ENCODE peak calls at places on chromosomes 11 and 22, in five cellular contexts. S is lung, D is HepG2, C is fibroblast of lung, W is heart right ventricle. Y is an unnamed sample. For H3K27me3, the result is how much of the 10 kb centered on the place peaks cover.

GRCh38 chr11:75777461-75778110 is 9.0 kb downstream of the DGAT2 start:
- DNase-seq in S (no peak), D (no peak), C (no peak), W (no peak), Y (no peak)

GRCh38 chr11:63459586-63459985 is 31.4 kb downstream of the PLAAT5 start:
- DNase-seq in S (no peak), D (no peak), C (no peak), W (no peak), Y (no peak)

GRCh38 chr22:49968313-49968830 is 7.8 kb downstream of the PIM3 start:
- DNase-seq in S (no peak), D (no peak), C (no peak), W (no peak), Y (peak)

GRCh38 chr11:121613724-121614123 is 161.0 kb upstream of the SORL1-AS1 start:
- DNase-seq in S (no peak), D (no peak), C (peak), W (no peak), Y (no peak)

GRCh38 chr11:109138200-109138599 is 283.8 kb upstream of the C11orf87 start:
- DNase-seq in S (no peak), D (no peak), C (peak), W (no peak), Y (no peak)

GRCh38 chr22:46070722-46071450 is 79.4 kb upstream of the PPARA start:
- DNase-seq in S (peak), D (no peak), C (peak), W (no peak), Y (peak)

GRCh38 chr11:2569321-2569721 is 124.5 kb downstream of the KCNQ1 start:
- DNase-seq in S (no peak), D (no peak), C (no peak), W (no peak), Y (peak)

GRCh38 chr22:17260950-17261349 is 41.7 kb upstream of the ADA2 start:
- DNase-seq in S (no peak), D (no peak), C (no peak), W (no peak), Y (no peak)

GRCh38 chr11:113296447-113297205 is 17.8 kb upstream of the TTC12 start:
- DNase-seq in S (no peak), D (no peak), C (no peak), W (no peak), Y (peak)

GRCh38 chr11:113554531-113554930 is 79.3 kb upstream of the DRD2 start:
- DNase-seq in S (no peak), D (no peak), C (no peak), W (no peak), Y (no peak)

GRCh38 chr11:64746486-64746885 is 2.5 kb upstream of the RASGRP2 start:
- DNase-seq in S (no peak), D (no peak), C (no peak), W (no peak), Y (peak)

GRCh38 chr11:113764522-113764921 is 9.0 kb downstream of the ZW10 start:
- DNase-seq in S (no peak), D (no peak), C (no peak), W (no peak), Y (no peak)

GRCh38 chr11:72072348-72072747 is 8.0 kb downstream of the NUMA1 start:
- DNase-seq in S (no peak), D (peak), C (peak), W (no peak), Y (no peak)

GRCh38 chr22:24695958-24696511 is 78.5 kb downstream of the PIWIL3 start:
- DNase-seq in S (peak), D (no peak), C (peak), W (peak), Y (no peak)

GRCh38 chr11:79963886-79964660 is 523.2 kb upstream of the TENM4 start:
- DNase-seq in S (no peak), D (no peak), C (no peak), W (no peak), Y (no peak)

GRCh38 chr11:2095542-2095941 is 43.6 kb downstream of the IGF2 start:
- DNase-seq in S (no peak), D (no peak), C (no peak), W (no peak), Y (no peak)

GRCh38 chr11:69027704-69028372 is 14.8 kb upstream of the MRGPRF start:
- DNase-seq in S (peak), D (peak), C (peak), W (no peak), Y (no peak)

GRCh38 chr11:112612283-112612849 is 348.9 kb upstream of the NCAM1 start:
- DNase-seq in S (no peak), D (no peak), C (no peak), W (no peak), Y (no peak)

GRCh38 chr22:40960137-40960536 is 9.0 kb downstream of the RBX1 start:
- DNase-seq in S (peak), D (no peak), C (no peak), W (no peak), Y (no peak)

GRCh38 chr22:42324991-42325710 is 54.7 kb upstream of the TCF20 start:
- DNase-seq in S (no peak), D (no peak), C (no peak), W (no peak), Y (no peak)

GRCh38 chr22:28883917-28884753 is 763 bp downstream of the ZNRF3 start:
- DNase-seq in S (no peak), D (no peak), C (peak), W (peak), Y (peak)

GRCh38 chr22:45574069-45574703 is 71.5 kb downstream of the FBLN1 start:
- DNase-seq in S (no peak), D (no peak), C (no peak), W (no peak), Y (peak)

DNA sequence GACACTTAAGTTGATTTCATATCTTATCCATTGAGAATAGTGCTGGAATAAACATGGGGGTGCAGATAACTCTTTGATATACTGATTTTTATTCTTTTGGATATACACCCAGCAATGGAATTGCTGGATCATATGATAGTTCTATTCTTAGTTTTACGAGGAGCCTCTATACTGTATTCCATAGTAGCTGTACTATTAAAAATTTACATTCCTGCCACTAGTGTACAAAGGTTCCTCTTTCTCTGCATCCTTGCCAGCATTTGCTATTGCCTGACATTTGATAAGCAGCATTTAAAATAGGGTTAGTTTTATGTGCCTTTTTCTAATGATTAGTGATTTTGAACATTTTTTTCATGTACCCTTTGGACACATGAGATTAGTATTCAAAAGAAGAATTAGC is 554.2 kb downstream of the JRKL start:
- DNase-seq in S (no peak), D (no peak), C (no peak), W (no peak), Y (no peak)
- H3K27me3 ChIP-seq in S (under half), D (under half), C (under half), W (under half), Y (under half)

GRCh38 chr22:19757140-19757984 is 3.2 kb upstream of the TBX1 start:
- DNase-seq in S (no peak), D (no peak), C (no peak), W (no peak), Y (no peak)

GRCh38 chr22:19755722-19756287 is 4.8 kb upstream of the TBX1 start:
- DNase-seq in S (no peak), D (no peak), C (no peak), W (no peak), Y (no peak)

GRCh38 chr22:19757985-19758895 is 2.3 kb upstream of the TBX1 start:
- DNase-seq in S (no peak), D (no peak), C (no peak), W (no peak), Y (no peak)

GRCh38 chr22:19755145-19755710 is 5.3 kb upstream of the TBX1 start:
- DNase-seq in S (no peak), D (no peak), C (no peak), W (no peak), Y (no peak)

GRCh38 chr22:19756288-19757128 is 4.1 kb upstream of the TBX1 start:
- DNase-seq in S (peak), D (peak), C (no peak), W (no peak), Y (no peak)
- H3K4me3 ChIP-seq in S (no peak), D (peak), C (no peak), W (peak), Y (peak)

GRCh38 chr11:70185348-70186055 is 17.6 kb upstream of the FADD start:
- DNase-seq in S (no peak), D (no peak), C (no peak), W (no peak), Y (no peak)

GRCh38 chr11:70186420-70186819 is 16.7 kb upstream of the FADD start:
- DNase-seq in S (no peak), D (no peak), C (no peak), W (no peak), Y (no peak)

GRCh38 chr11:70184396-70184795 is 18.7 kb upstream of the FADD start:
- DNase-seq in S (no peak), D (no peak), C (no peak), W (no peak), Y (no peak)

GRCh38 chr11:70187771-70188170 is 15.3 kb upstream of the FADD start:
- DNase-seq in S (no peak), D (no peak), C (no peak), W (no peak), Y (no peak)

DNA sequence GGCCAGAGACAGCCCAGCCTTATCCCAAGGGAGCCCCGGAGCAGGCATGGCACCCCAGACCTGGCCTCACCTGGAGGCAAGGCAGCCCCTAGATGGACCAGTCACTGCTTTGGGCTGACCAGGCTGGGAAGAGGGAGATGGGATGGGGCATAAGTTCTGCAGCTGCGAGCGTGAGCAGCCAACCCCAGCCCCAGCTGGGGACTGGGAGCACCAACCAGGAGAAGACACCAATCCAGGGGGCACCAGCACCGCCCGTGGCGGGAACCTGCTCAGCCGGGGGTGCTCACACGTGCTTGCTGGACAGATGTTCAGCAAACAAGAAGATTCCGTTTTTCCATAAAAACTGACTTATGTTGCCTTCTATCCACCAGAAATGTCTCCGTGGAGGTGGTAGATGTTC is 16.2 kb upstream of the FADD start:
- DNase-seq in S (no peak), D (no peak), C (no peak), W (no peak), Y (peak)
- H3K27me3 ChIP-seq in S (under half), D (under half), C (under half), W (under half), Y (under half)

GRCh38 chr11:16820324-16821092 is 82.1 kb downstream of the C11orf58 start:
- DNase-seq in S (peak), D (peak), C (peak), W (peak), Y (peak)
- H3K4me3 ChIP-seq in S (no peak), D (peak), C (no peak), W (no peak), Y (no peak)

Y was measured in right cardiac atrium.